ENCODE peak calls at places on chromosomes 16 and 17, in seven cellular contexts. F is K562, G is H1, R is SK-N-SH, A is GM12878, B is HCT116, S is NT2/D1. Q is an unnamed sample.

GRCh38 chr16:83958842-83959565 is 6.0 kb downstream of the OSGIN1 start:
- DNase-seq in F (no peak), G (no peak), R (no peak), A (no peak), B (no peak), S (no peak), Q (no peak)

GRCh38 chr16:87541882-87542234 is 49.0 kb upstream of the ZCCHC14 start:
- DNase-seq in F (no peak), G (no peak), R (no peak), A (no peak), B (no peak), S (no peak), Q (no peak)

GRCh38 chr17:79248843-79249242 is 174.2 kb downstream of the ENGASE start:
- DNase-seq in F (no peak), G (no peak), R (no peak), A (no peak), B (no peak), S (no peak), Q (no peak)

GRCh38 chr17:38871247-38871991 is 1.6 kb downstream of the LASP1 start:
- DNase-seq in F (peak), G (no peak), R (no peak), A (peak), B (no peak), S (no peak), Q (peak)

GRCh38 chr16:51569204-51569911 is 418.3 kb upstream of the SALL1 start:
- DNase-seq in F (no peak), G (no peak), R (no peak), A (no peak), B (no peak), S (no peak), Q (no peak)

GRCh38 chr17:47223460-47223859 is 14.3 kb downstream of the MYL4 start:
- DNase-seq in F (no peak), G (no peak), R (no peak), A (no peak), B (no peak), S (no peak), Q (no peak)

GRCh38 chr16:1002399-1003161 is 21.0 kb downstream of the SOX8 start:
- DNase-seq in F (peak), G (no peak), R (no peak), A (no peak), B (peak), S (peak), Q (peak)

GRCh38 chr17:66727634-66728570 is 107.0 kb upstream of the CACNG5 start:
- DNase-seq in F (peak), G (peak), R (peak), A (no peak), B (peak), S (peak), Q (peak)

GRCh38 chr16:27318399-27319256 is 4.9 kb downstream of the IL4R start:
- DNase-seq in F (no peak), G (no peak), R (no peak), A (no peak), B (no peak), S (no peak), Q (no peak)

GRCh38 chr17:71869293-71869692 is 251.5 kb upstream of the SOX9 start:
- DNase-seq in F (no peak), G (no peak), R (no peak), A (no peak), B (no peak), S (no peak), Q (no peak)

GRCh38 chr16:87956169-87956770 is 5.0 kb downstream of the BANP start:
- DNase-seq in F (peak), G (no peak), R (no peak), A (peak), B (no peak), S (no peak), Q (no peak)

GRCh38 chr17:77744268-77744988 is 214.1 kb upstream of the TNRC6C start:
- DNase-seq in F (no peak), G (no peak), R (no peak), A (no peak), B (no peak), S (no peak), Q (no peak)

DNA sequence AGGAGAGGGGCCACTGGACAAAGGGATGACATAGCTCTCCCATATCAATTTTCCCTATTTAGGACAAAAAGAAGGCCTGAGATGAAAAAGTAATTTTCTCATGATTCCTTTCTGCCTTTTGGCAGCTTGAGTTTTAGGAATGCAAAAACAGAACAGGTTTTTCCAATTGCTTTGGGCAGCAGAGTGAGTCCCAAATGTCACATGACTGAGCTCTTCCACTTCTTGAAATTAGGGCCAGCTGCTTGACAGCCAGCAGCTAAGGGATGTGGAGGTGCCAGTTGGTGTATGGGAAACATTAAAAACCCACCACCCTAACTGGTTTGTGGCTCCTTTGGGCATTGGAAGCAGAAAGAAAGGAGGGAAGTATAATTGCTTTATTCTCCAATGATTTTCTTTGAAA is 133.7 kb upstream of the FAM20A start:
- DNase-seq in F (no peak), G (no peak), R (no peak), A (no peak), B (no peak), S (no peak), Q (no peak)
- TF ChIP-seq YY1 in F (no peak), G (no peak), R (no peak), A (no peak), B (no peak), S (no peak), Q (no peak)

GRCh38 chr17:69448431-69449102 is 34.1 kb downstream of the MAP2K6 start:
- DNase-seq in F (no peak), G (peak), R (peak), A (no peak), B (no peak), S (peak), Q (no peak)
- TF ChIP-seq YY1 in F (no peak), G (peak), R (no peak), A (no peak), B (no peak), S (no peak), Q (no peak)

GRCh38 chr16:11360581-11360980 is 15.3 kb downstream of the RMI2 start:
- DNase-seq in F (no peak), G (no peak), R (no peak), A (no peak), B (no peak), S (no peak), Q (no peak)

GRCh38 chr16:11359370-11359769 is 14.1 kb downstream of the RMI2 start:
- DNase-seq in F (no peak), G (no peak), R (no peak), A (no peak), B (peak), S (no peak), Q (no peak)

GRCh38 chr16:11363927-11364258 is 18.6 kb downstream of the RMI2 start:
- DNase-seq in F (no peak), G (no peak), R (no peak), A (no peak), B (no peak), S (no peak), Q (no peak)

GRCh38 chr16:11361043-11361442 is 15.8 kb downstream of the RMI2 start:
- DNase-seq in F (no peak), G (no peak), R (no peak), A (no peak), B (no peak), S (no peak), Q (no peak)

DNA sequence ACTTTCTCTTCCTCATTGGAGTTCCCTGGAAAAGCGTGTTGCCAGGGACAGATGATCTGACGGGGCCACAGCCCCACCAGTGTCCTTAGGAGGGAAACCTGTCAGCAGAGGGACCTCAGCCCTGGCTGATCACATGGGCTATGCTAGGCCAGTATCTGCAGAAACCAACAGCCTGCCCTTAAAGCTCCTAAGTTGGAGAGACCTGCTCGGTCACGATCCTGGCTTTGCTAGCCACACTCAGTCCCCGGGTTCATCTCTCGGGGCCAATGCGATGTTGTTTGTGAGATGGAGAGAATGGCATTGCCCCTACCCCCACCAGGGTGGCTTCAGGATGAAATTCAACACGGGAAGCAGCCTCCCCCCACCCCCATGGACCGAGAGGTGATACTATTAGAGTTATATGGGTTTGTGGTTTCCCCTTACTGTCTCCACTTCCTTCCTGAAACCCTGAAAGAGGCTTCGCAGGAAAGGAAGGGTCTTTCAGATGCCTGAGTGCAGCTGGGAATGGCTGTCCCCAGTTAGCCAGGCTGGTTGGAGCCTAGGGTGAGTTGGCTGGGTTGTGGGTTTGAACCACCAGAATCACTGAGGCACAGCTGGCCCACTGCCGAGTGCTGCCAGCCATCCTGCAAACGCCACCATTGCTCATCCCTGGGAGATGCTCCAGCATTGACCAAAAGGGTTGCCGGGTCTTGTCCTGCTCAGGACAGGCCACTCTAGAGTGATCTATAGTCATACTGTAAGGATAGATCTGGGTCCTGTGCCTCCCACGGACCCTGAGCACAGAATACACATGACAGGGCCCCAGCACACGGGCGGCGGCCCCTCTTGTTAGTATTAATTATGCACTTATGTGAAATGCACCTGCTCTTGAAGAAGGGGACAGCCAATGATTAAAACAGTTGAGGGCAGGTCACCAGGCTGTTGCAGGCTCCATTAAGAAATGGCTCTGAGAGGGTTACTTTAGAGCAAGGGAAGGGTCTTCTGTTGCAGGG is 16.8 kb downstream of the RMI2 start:
- DNase-seq in F (no peak), G (no peak), R (no peak), A (peak), B (no peak), S (no peak), Q (no peak)
- TF ChIP-seq YY1 in F (no peak), G (no peak), R (no peak), A (peak), B (no peak), S (no peak), Q (no peak)

DNA sequence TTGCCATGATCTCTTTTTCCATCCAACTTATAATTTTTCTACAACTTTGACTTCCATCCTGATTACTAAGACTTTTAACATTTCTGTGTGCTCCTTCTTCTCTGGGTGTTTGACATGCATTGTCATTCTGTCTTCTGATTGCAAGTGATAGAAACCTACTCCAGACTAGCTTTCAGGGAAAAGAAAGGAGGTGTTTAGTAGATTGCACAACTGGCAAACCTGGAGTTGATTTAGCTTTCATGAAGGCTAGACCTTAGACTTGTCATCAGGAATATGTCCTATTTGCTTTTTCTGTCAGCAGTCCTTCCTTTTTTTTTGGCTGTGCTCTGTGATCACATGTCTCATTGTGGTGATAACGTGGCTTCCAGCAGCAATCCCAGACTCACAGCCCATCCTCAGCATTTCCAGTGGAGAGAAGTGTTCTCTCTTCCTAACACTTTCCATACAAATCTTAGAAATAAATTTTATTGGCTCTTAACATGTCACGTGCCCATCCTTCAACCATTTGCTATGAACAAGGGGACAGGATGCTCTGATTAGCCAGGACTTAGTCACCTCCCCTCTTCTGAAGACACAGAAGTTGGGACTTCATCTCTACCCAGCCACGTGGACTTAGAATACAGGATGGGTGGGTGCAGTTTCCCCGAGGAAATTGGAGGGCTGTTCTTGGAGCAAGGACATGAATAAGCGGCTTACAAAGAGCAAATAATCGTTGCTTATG is 74.7 kb downstream of the CDH13 start:
- DNase-seq in F (no peak), G (no peak), R (no peak), A (no peak), B (no peak), S (no peak), Q (no peak)
- TF ChIP-seq YY1 in F (no peak), G (no peak), R (no peak), A (no peak), B (no peak), S (no peak), Q (no peak)

GRCh38 chr17:35998018-35998545 is 3.3 kb downstream of the CCL15 start:
- DNase-seq in F (no peak), G (no peak), R (no peak), A (no peak), B (no peak), S (no peak), Q (no peak)
- TF ChIP-seq YY1 in F (no peak), G (no peak), R (no peak), A (no peak), B (no peak), S (no peak), Q (no peak)

DNA sequence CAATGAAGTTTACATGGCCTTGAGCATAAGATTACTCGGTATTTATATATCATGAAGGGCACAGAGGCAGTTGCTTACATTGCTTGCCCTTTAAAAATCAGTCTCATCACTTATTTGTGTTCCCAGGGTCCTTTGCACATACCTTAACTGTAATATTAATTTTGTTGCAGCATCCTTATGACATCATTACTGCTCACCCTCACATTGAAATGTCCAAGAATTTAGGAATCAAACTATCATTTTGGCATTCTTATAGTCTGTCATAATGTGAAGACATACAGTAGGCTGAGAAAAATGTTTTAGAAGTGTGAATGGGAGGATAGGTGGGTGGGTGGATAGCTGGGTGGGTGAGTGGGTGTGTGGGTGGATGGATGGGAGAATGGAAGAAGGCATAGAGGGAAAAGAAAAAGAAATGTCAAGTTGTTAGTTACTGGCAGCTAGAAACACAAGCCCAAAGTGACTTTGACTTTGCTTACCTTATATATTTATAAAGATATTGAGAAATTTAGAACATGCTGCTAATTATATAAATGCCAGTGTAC is 17.8 kb downstream of the ADAMTS18 start:
- DNase-seq in F (no peak), G (no peak), R (no peak), A (no peak), B (no peak), S (no peak), Q (no peak)
- TF ChIP-seq YY1 in F (no peak), G (no peak), R (no peak), A (no peak), B (no peak), S (no peak), Q (no peak)

GRCh38 chr17:29369831-29370735 is 20.1 kb upstream of the TAOK1 start:
- DNase-seq in F (peak), G (no peak), R (peak), A (peak), B (peak), S (no peak), Q (peak)
- TF ChIP-seq YY1 in F (no peak), G (no peak), R (no peak), A (no peak), B (no peak), S (no peak), Q (no peak)

GRCh38 chr16:30944352-30944751 is 4.5 kb upstream of the ORAI3 start:
- DNase-seq in F (no peak), G (no peak), R (no peak), A (no peak), B (no peak), S (no peak), Q (no peak)

GRCh38 chr16:30948956-30949654 is at the start of gene ORAI3:
- DNase-seq in F (peak), G (no peak), R (peak), A (no peak), B (no peak), S (no peak), Q (no peak)

GRCh38 chr16:30947533-30948086 is 1.3 kb upstream of the ORAI3 start:
- DNase-seq in F (no peak), G (no peak), R (no peak), A (no peak), B (no peak), S (no peak), Q (no peak)

GRCh38 chr16:30948087-30948955 is 547 bp upstream of the ORAI3 start:
- DNase-seq in F (peak), G (peak), R (peak), A (no peak), B (peak), S (peak), Q (peak)

DNA sequence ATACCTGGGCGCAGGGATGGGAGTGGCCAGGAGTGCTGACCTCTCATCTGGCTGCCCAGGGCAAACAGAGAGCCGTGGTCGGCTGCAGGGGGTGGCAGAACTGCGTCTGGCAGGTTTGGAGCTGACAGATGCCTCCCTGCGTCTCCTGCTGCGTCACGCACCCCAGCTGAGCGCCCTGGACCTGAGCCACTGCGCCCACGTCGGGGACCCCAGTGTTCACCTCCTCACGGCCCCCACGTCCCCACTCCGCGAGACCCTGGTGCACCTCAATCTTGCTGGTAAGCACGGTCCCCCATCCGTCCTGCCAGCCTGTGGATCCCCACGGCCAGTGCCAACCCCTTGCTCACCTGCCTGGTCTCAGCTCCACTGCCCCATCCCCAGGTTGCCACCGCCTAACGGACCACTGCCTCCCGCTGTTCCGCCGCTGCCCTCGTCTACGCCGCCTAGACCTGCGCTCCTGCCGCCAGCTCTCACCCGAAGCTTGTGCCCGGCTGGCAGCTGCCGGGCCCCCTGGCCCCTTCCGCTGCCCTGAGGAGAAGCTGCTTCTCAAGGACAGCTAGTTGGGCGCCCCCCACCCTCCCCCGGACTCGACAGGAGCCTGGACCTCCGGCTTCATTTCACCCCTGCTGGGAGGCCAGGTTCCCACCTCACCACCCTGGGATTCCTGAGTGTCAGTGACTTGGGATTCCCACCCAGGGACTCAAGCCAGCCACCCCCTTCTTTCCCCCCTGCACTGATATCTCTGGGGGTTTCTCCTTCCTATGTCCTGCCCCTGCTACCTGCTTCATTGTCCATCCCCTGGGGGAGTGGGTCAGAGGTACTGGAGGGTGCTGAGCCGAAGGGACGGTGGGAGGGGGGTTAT is 2.0 kb upstream of the ORAI3 start:
- DNase-seq in F (no peak), G (no peak), R (no peak), A (no peak), B (no peak), S (no peak), Q (no peak)
- TF ChIP-seq YY1 in F (no peak), G (no peak), R (no peak), A (no peak), B (no peak), S (no peak), Q (no peak)

DNA sequence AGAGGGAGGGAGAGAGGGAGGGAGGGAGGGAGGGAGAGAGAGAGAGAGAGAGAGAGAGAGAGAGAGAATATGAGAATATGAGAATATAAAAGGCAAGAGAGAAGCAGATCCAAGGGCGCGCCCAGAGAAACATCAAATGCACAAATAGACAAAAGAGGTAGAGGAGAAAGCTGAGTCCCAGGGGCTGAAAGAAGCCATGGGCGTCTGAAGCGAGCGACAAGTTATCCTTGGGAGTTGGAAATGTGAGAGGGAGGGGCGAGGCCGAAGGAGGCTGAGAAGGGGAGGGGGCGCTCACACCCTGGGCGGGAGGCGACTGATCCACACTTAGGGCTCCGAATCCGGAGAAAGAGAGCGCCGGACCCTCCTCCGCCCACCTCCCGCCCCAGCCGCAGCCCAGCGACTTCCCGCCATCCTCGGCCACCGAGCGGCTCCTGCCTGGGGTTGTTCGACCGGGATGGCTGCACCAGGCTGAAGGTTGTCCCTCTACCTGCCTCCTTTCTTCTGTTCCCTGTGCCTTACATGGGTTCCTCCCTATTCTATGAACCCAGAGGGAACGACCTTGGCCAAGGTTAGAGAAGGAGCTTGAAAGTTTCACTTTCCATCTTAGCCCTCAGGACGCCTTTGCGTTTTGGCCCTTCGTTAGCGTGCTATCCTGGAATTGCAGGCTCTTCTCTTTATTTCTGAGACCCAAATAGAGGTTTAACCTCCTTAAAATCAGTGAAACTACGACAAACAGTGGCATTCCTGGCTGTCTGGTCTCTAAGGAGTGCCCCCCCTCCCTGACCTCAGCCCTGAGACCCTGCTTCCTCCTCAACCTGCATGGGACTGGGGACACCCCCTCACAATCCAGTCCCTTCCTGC is 21.2 kb upstream of the HOXB9 start:
- DNase-seq in F (peak), G (no peak), R (peak), A (no peak), B (no peak), S (no peak), Q (no peak)
- TF ChIP-seq YY1 in F (peak), G (no peak), R (no peak), A (no peak), B (no peak), S (no peak), Q (no peak)

Q was measured in HepG2.